ENCODE peak calls at places on chromosomes 5 and 9, in four cellular contexts. One of them, this sample, is unnamed.

GRCh38 chr5:179599566-179599965 is 23.9 kb downstream of the HNRNPH1 start:
- DNase-seq in WTC11: no peak
- DNase-seq in HepG2: no peak
- DNase-seq in K562: no peak
- DNase-seq in this sample: no peak

GRCh38 chr9:35852876-35853865 is 17.0 kb downstream of the OR13J1 start:
- DNase-seq in K562: no peak
- DNase-seq in HepG2: no peak
- DNase-seq in WTC11: no peak
- DNase-seq in this sample: no peak

GRCh38 chr9:132973713-132974112 is 4.8 kb upstream of the GFI1B start:
- DNase-seq in WTC11: no peak
- DNase-seq in HepG2: no peak
- DNase-seq in K562: peak; percentile 87
- DNase-seq in this sample: no peak

GRCh38 chr5:173920024-173920753 is 32.0 kb downstream of the CPEB4 start:
- DNase-seq in WTC11: no peak
- DNase-seq in HepG2: no peak
- DNase-seq in K562: no peak
- DNase-seq in this sample: no peak

GRCh38 chr5:60583598-60583997 is 116.4 kb downstream of the DEPDC1B start:
- DNase-seq in K562: no peak
- DNase-seq in WTC11: no peak
- DNase-seq in HepG2: no peak
- DNase-seq in this sample: no peak

GRCh38 chr5:67361932-67362729 is 165.5 kb upstream of the CD180 start:
- DNase-seq in K562: no peak
- DNase-seq in WTC11: no peak
- DNase-seq in HepG2: no peak
- DNase-seq in this sample: no peak

GRCh38 chr9:69446496-69446895 is 121.5 kb downstream of the ENTREP1 start:
- DNase-seq in WTC11: no peak
- DNase-seq in HepG2: no peak
- DNase-seq in K562: no peak
- DNase-seq in this sample: no peak

GRCh38 chr9:79616013-79616412 is 44.2 kb downstream of the TLE4 start:
- DNase-seq in HepG2: no peak
- DNase-seq in WTC11: no peak
- DNase-seq in K562: no peak
- DNase-seq in this sample: no peak

GRCh38 chr9:22040760-22041159 is 31.7 kb upstream of the CDKN2B start:
- DNase-seq in K562: no peak
- DNase-seq in HepG2: no peak
- DNase-seq in WTC11: no peak
- DNase-seq in this sample: no peak

GRCh38 chr5:142109356-142110045 is 922 bp downstream of the NDFIP1 start:
- DNase-seq in K562: no peak
- DNase-seq in WTC11: no peak
- DNase-seq in HepG2: no peak
- DNase-seq in this sample: no peak

GRCh38 chr9:97565262-97565661 is 63.8 kb downstream of the TMOD1 start:
- DNase-seq in WTC11: no peak
- DNase-seq in K562: no peak
- DNase-seq in HepG2: no peak
- DNase-seq in this sample: no peak

GRCh38 chr5:136203303-136203922 is 10.5 kb upstream of the SMIM32 start:
- DNase-seq in K562: no peak
- DNase-seq in WTC11: no peak
- DNase-seq in HepG2: no peak
- DNase-seq in this sample: no peak

GRCh38 chr5:76861616-76862015 is 11.8 kb downstream of the S100Z start:
- DNase-seq in K562: no peak
- DNase-seq in WTC11: no peak
- DNase-seq in HepG2: no peak
- DNase-seq in this sample: no peak

GRCh38 chr9:78714591-78714990 is 417.7 kb downstream of the PSAT1 start:
- DNase-seq in HepG2: no peak
- DNase-seq in WTC11: no peak
- DNase-seq in K562: no peak
- DNase-seq in this sample: no peak

GRCh38 chr5:52837068-52837467 is 49.4 kb downstream of the ITGA1 start:
- DNase-seq in WTC11: no peak
- DNase-seq in HepG2: no peak
- DNase-seq in K562: no peak
- DNase-seq in this sample: peak; percentile 32

GRCh38 chr9:36725777-36726356 is 153.2 kb downstream of the MELK start:
- DNase-seq in HepG2: no peak
- DNase-seq in K562: no peak
- DNase-seq in WTC11: peak; percentile 41
- DNase-seq in this sample: no peak

GRCh38 chr5:124056326-124057160 is 544.6 kb downstream of the CSNK1G3 start:
- DNase-seq in WTC11: no peak
- DNase-seq in K562: no peak
- DNase-seq in HepG2: no peak
- DNase-seq in this sample: no peak

GRCh38 chr9:110580850-110581249 is 1.3 kb upstream of the SVEP1 start:
- DNase-seq in WTC11: no peak
- DNase-seq in HepG2: no peak
- DNase-seq in K562: no peak
- DNase-seq in this sample: no peak

GRCh38 chr5:141785667-141786066 is 92.5 kb downstream of the PCDH1 start:
- DNase-seq in HepG2: no peak
- DNase-seq in WTC11: no peak
- DNase-seq in K562: no peak
- DNase-seq in this sample: no peak

GRCh38 chr9:93120846-93121315 is 13.2 kb downstream of the NINJ1 start:
- DNase-seq in K562: no peak
- DNase-seq in WTC11: no peak
- DNase-seq in HepG2: no peak
- DNase-seq in this sample: no peak

DNA sequence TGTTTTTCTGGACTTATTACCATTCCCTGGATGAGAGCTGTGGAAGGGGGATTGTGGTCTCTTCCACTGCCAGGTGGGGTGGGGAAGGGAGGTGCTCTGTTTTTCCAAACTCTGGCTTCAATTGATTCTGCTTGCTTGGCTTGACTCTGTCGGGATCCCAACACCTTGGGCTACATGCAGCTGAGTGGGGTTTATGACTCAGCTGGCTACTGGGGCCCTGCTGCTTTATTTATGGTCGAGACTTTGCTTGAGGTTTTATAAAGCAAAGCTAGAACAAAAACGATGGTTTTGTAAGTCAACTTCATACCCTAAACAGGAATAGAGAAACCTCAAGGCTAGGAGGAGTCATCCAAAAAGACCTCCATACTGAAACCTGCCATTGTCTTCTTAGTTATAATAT is 76.3 kb downstream of the AOPEP start:
- DNase-seq in HepG2: no peak
- DNase-seq in WTC11: no peak
- DNase-seq in K562: no peak
- DNase-seq in this sample: no peak
- TF ChIP-seq ELF4 in HepG2: no peak
- TF ChIP-seq ELF4 in WTC11: no peak
- TF ChIP-seq ELF4 in K562: no peak
- TF ChIP-seq ELF4 in this sample: no peak

GRCh38 chr5:169107316-169107715 is 193.6 kb downstream of the SLIT3 start:
- DNase-seq in WTC11: no peak
- DNase-seq in K562: no peak
- DNase-seq in HepG2: no peak
- DNase-seq in this sample: no peak
- TF ChIP-seq ELF4 in WTC11: no peak
- TF ChIP-seq ELF4 in K562: no peak
- TF ChIP-seq ELF4 in HepG2: no peak
- TF ChIP-seq ELF4 in this sample: no peak

GRCh38 chr9:137445930-137446431 is 4.8 kb upstream of the ENTPD8 start:
- DNase-seq in K562: no peak
- DNase-seq in WTC11: no peak
- DNase-seq in HepG2: no peak
- DNase-seq in this sample: no peak
- TF ChIP-seq ELF4 in K562: no peak
- TF ChIP-seq ELF4 in WTC11: no peak
- TF ChIP-seq ELF4 in HepG2: no peak
- TF ChIP-seq ELF4 in this sample: no peak

DNA sequence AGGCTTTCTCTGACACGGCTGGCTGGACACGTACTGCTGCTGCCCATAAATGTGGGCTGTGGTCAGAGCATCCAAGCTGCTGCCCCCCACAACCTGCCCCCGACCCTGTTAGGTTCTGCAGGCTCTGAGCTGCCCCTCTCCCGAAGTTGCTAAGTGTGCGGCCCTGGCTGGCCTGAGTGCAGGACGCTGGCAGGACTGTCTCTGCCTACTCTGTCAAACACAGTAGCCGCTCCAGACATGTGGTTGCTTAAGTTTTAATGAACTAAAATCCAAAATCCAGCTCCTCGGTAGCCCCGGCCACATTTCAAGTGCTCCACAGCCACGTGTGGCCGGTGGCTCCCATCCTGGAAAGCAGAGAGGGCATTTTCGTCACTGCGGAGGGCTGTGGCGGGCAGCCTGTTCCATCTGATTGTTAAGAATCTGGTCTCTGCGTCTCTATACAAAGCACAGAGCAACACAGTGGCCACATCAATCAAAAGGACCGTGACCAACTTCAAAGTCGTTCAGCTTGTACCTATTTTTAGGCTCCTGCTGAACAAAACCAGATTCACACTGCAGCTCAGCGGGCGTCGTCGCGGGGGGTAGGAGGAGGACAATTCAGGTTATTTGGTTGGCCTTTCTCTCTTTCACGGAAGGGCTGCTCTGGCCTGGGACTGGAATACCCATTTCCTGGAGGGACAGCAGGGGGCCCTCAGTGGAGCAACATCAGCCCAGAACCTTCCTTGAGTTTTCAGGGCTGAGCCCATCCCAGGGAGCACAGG is 68.9 kb downstream of the PTCH1 start:
- DNase-seq in HepG2: no peak
- DNase-seq in K562: no peak
- DNase-seq in WTC11: peak; percentile 69
- DNase-seq in this sample: no peak
- TF ChIP-seq ELF4 in HepG2: no peak
- TF ChIP-seq ELF4 in K562: no peak
- TF ChIP-seq ELF4 in WTC11: no peak
- TF ChIP-seq ELF4 in this sample: no peak

DNA sequence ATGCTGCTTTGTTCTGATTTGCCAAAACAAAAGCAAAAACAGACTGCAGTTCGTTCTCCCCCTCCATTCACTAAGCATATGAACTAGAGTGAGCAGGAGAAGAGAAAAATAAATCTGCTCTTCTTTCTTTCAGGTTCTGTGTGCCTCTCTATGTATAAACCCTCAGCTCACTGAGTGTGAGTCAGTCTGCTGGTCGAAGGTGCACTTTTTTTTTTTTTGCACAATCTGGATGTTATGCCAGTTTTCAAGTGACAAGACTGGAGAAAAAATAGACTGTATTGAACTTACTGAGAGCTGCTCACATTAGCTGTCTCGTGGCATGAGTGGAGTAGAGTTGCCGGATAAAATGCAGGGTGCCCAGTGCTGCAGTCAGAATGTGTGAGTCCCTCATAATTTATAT is 244.6 kb upstream of the ATP10B start:
- DNase-seq in K562: no peak
- DNase-seq in WTC11: no peak
- DNase-seq in HepG2: no peak
- DNase-seq in this sample: no peak
- TF ChIP-seq ELF4 in K562: no peak
- TF ChIP-seq ELF4 in WTC11: no peak
- TF ChIP-seq ELF4 in HepG2: no peak
- TF ChIP-seq ELF4 in this sample: no peak

DNA sequence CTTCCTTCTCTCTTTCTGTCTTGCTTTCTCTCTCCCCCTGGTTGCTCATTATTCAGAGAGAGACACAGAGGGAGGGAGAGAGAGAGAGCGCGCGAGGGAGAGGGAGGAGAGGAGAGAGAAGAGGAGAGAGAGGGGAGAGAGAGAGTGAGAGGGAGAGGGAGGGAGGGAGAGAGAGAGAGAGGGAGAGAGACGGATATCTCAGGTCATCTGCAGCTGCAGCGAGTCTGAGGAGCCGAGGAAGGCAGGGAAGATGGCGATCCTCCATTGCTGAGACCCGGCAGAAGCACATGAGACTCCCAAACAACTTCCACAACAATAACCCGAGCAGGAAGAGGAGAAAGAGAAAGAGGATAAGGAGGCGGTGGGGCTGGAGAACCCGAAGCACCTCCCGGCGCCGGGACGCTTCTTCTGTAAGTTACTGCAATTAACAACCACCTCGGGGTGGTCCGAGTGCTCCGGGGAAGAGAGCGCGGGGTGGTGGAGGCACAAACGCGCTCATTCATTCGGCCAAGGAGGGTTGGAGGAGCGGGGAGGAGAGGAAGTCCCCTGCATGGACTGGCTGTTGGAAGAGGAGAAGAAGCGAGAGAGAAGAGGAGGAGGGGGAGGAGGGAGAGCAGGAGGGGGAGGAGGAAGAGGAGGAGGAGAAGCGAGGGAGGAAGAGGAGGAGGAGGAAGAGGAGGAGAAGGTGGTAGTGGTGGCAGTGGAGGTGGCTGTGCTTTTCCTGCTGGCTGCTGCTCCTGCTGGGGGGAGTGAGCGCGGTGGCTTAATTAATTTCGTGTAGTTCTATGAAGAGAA is at the start of gene ZNF462:
- DNase-seq in HepG2: no peak
- DNase-seq in WTC11: peak; percentile 39
- DNase-seq in K562: no peak
- DNase-seq in this sample: peak; percentile 22
- TF ChIP-seq ELF4 in HepG2: no peak
- TF ChIP-seq ELF4 in WTC11: no peak
- TF ChIP-seq ELF4 in K562: no peak
- TF ChIP-seq ELF4 in this sample: no peak